ENCODE peak calls at places on chromosome 20, in four cellular contexts. K, I, T and Y are unnamed samples.

GRCh38 chr20:11057624-11058023 is 383.8 kb upstream of the JAG1 start:
- DNase-seq in I (peak; percentile 68), K (peak; percentile 6), T (no peak), Y (no peak)

GRCh38 chr20:54179946-54180345 is 6.2 kb upstream of the CYP24A1 start:
- DNase-seq in K (no peak), I (no peak), T (no peak), Y (no peak)

GRCh38 chr20:51800769-51801219 is 1.5 kb downstream of the SALL4 start:
- DNase-seq in I (no peak), K (peak; percentile 42), T (no peak), Y (peak; percentile 13)

GRCh38 chr20:25376886-25377285 is 13.7 kb downstream of the ABHD12 start:
- DNase-seq in K (no peak), T (no peak), I (no peak), Y (no peak)

GRCh38 chr20:61661025-61661424 is 404.7 kb downstream of the TAF4 start:
- DNase-seq in T (no peak), I (no peak), K (no peak), Y (no peak)

GRCh38 chr20:1377984-1378742 is 14.7 kb downstream of the FKBP1A start:
- DNase-seq in K (no peak), I (peak; percentile 63), T (no peak), Y (no peak)

GRCh38 chr20:25313608-25314007 is 65.7 kb downstream of the PYGB start:
- DNase-seq in K (no peak), T (no peak), I (no peak), Y (no peak)

GRCh38 chr20:13625241-13625981 is 13.3 kb downstream of the TASP1 start:
- DNase-seq in I (no peak), T (no peak), K (no peak), Y (no peak)

GRCh38 chr20:4633780-4634179 is 87.9 kb upstream of the PRND start:
- DNase-seq in T (no peak), I (peak; percentile 77), K (peak; percentile 12), Y (no peak)

GRCh38 chr20:61320617-61321200 is 68.6 kb downstream of the CDH4 start:
- DNase-seq in T (no peak), I (no peak), K (no peak), Y (no peak)

GRCh38 chr20:20021835-20022234 is 4.7 kb downstream of the NAA20 start:
- DNase-seq in T (no peak), K (no peak), I (no peak), Y (no peak)

GRCh38 chr20:34213213-34213612 is 28.0 kb upstream of the ASIP start:
- DNase-seq in T (no peak), I (no peak), K (no peak), Y (no peak)

GRCh38 chr20:61514018-61514755 is 262.1 kb downstream of the CDH4 start:
- DNase-seq in I (no peak), K (no peak), T (no peak), Y (no peak)

GRCh38 chr20:25291432-25292133 is 43.7 kb downstream of the PYGB start:
- DNase-seq in K (no peak), I (no peak), T (no peak), Y (no peak)

GRCh38 chr20:56626367-56627121 is 2.6 kb upstream of the TFAP2C start:
- DNase-seq in K (peak; percentile 45), T (peak; percentile 71), I (peak; percentile 41), Y (peak; percentile 14)

GRCh38 chr20:60008130-60008808 is 50.0 kb downstream of the CDH26 start:
- DNase-seq in T (no peak), K (no peak), I (no peak), Y (no peak)

GRCh38 chr20:57003012-57003411 is 263.4 kb downstream of the BMP7 start:
- DNase-seq in I (no peak), T (no peak), K (no peak), Y (no peak)

GRCh38 chr20:40744494-40745175 is 55.6 kb upstream of the MAFB start:
- DNase-seq in K (no peak), I (no peak), T (no peak), Y (no peak)

GRCh38 chr20:13418263-13419229 is 197.5 kb downstream of the ISM1 start:
- DNase-seq in T (no peak), K (no peak), I (no peak), Y (no peak)

GRCh38 chr20:3199976-3200755 is 4.3 kb downstream of the DDRGK1 start:
- DNase-seq in I (no peak), K (no peak), T (no peak), Y (no peak)

GRCh38 chr20:57178582-57179112 is 87.8 kb downstream of the BMP7 start:
- DNase-seq in T (no peak), I (no peak), K (no peak), Y (no peak)

GRCh38 chr20:50744143-50744792 is 12.9 kb downstream of the PARD6B start:
- DNase-seq in K (peak; percentile 92), T (no peak), I (peak; percentile 90), Y (peak; percentile 92)

GRCh38 chr20:12113468-12114371 is 196.0 kb downstream of the BTBD3 start:
- DNase-seq in I (peak; percentile 79), T (no peak), K (no peak), Y (peak; percentile 72)

GRCh38 chr20:58133020-58133419 is 95.4 kb downstream of the ANKRD60 start:
- DNase-seq in T (no peak), I (no peak), K (no peak), Y (no peak)

GRCh38 chr20:50580016-50580747 is 70.0 kb downstream of the PTPN1 start:
- DNase-seq in I (peak; percentile 59), T (peak; percentile 51), K (peak; percentile 65), Y (peak; percentile 49)

GRCh38 chr20:29740951-29741593 is 1516.4 kb upstream of the DEFB115 start:
- DNase-seq in K (no peak), I (no peak), T (no peak), Y (no peak)

GRCh38 chr20:36604952-36605308 is 649 bp upstream of the RAB5IF start:
- DNase-seq in I (peak; percentile 19), T (no peak), K (no peak), Y (peak; percentile 11)

GRCh38 chr20:23050847-23051627 is 1.6 kb upstream of the THBD start:
- DNase-seq in T (peak; percentile 87), K (peak; percentile 77), I (peak; percentile 87), Y (no peak)
- H3K4me3 ChIP-seq in T (peak overlapping the region; percentile 87), K (peak overlapping the region; percentile 72), I (peak overlapping the region; percentile 47), Y (no peak overlapping the region)

GRCh38 chr20:300345-300744 is 3.0 kb downstream of the ZCCHC3 start:
- DNase-seq in I (no peak), T (no peak), K (no peak), Y (no peak)
- H3K4me3 ChIP-seq in I (peak overlapping the region; percentile 16), T (no peak overlapping the region), K (peak overlapping the region; percentile 75), Y (no peak overlapping the region)

DNA sequence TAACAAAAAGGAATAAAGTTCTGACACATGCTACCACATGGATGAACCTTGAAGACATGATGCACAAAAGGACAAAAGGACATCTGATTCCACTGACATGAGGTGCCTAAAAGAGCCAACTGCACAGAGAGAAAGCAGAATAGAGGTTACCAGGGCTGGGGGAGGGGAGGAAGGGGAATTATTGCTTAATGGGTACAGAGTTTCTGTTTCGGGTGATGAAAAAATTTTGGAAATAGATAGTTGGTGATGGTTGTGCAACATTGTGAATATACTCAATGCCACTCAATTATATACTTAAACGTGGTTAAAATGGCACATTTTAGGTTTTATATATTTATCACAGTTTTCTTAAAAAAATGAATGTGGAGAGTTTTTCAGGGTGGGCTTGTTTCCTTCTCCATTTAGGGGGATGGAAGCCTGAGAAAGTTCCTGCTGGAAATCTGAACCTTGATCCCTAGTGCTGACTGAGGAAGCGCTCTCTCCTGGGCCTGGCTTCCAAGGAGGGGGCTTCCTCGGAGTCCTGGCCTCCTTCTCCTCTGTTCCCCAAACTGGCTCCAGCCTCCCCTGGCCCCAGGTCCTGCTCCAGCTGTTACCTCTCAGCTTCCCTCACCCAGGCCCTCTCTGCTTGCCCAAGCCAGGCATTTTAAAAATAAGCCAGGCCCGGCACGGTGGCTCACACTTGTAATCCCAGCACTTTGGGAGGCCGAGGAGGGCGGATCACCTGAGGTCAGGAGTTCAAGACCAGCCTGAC is 79.2 kb downstream of the NOL4L start:
- DNase-seq in I (no peak), K (no peak), T (no peak), Y (no peak)
- H3K4me3 ChIP-seq in I (no peak overlapping the region), K (no peak overlapping the region), T (no peak overlapping the region), Y (no peak overlapping the region)

GRCh38 chr20:8132015-8132631 is at the start of gene PLCB1:
- DNase-seq in T (peak; percentile 86), K (peak; percentile 73), I (peak; percentile 74), Y (peak; percentile 92)
- H3K4me3 ChIP-seq in T (peak within 1 kb of the TSS; percentile 90), K (peak within 1 kb of the TSS; percentile 60), I (peak within 1 kb of the TSS; percentile 42), Y (peak within 1 kb of the TSS; percentile 60)

DNA sequence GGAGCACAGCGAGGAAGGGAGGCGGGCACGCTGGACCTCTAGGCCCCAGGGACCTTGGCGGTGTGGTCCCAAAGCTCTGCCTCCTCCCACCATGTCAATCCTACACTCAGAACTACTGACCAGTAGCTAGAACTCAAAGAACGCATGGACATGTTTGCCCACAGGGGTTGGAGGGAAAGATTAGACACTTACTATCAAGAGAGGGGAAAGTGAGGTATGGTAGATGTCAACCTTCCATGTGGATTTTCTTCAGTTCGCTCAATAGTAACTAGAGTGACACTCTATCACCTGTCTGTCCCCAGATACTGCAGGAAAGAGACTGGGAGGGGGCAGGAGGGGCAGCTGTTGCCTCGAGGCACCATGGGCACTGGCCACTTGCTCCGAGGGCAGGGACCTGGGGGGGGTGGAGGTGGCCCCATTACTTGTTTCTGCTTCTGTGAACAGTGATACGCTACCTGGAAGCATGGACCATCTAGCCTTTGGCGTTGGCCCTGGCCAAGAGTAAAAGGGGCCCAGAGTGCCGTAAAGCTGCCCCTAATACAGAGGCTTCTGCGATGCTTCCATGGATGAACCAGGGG is 912 bp upstream of the DIDO1 start:
- DNase-seq in T (no peak), I (no peak), K (no peak), Y (no peak)
- H3K4me3 ChIP-seq in T (no peak overlapping the region), I (peak overlapping the region; percentile 90), K (peak overlapping the region; percentile 76), Y (peak overlapping the region; percentile 88)

GRCh38 chr20:46250772-46251171 is 57.5 kb downstream of the CDH22 start:
- DNase-seq in T (no peak), I (no peak), K (no peak), Y (no peak)
- H3K4me3 ChIP-seq in T (no peak overlapping the region), I (no peak overlapping the region), K (no peak overlapping the region), Y (no peak overlapping the region)

DNA sequence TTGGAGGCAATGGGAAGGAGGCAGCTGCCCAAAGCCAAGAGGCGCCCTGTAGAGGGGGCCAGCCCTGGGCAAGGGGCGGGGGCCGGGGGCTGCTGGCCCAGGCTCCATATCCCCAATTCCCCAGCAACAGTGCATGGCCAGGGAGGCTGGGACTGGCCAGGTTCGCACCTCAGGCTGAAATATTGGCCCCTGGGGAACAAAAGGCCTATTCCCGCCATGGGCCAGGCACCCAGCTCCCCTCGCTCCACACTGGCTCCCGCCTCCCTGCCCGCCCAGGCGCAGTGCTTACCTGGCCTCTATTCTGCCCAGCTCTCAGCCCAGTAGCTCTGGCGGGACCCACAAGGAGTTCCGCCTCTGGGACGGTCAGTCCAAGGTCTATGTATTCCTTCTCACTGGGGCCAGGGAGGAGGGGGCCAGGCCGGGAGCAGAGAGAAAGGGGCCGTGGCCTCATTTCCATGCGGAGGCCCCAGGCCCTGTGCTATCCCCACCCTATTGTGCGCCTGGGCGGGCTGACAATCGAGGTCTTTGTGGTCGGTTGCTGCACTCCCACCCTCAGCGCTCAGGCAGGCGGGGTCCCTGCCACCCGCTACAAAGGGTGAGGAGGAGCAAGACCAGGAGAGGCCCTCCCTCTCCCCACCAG is 42.3 kb downstream of the YTHDF1 start:
- DNase-seq in K (no peak), I (no peak), T (peak; percentile 60), Y (no peak)
- H3K4me3 ChIP-seq in K (no peak overlapping the region), I (no peak overlapping the region), T (no peak overlapping the region), Y (no peak overlapping the region)

GRCh38 chr20:48621256-48622078 is 206.3 kb downstream of the PREX1 start:
- DNase-seq in I (no peak), T (no peak), K (peak; percentile 62), Y (peak; percentile 62)
- H3K4me3 ChIP-seq in I (no peak overlapping the region), T (no peak overlapping the region), K (peak overlapping the region; percentile 42), Y (no peak overlapping the region)